ENCODE peak calls at places on chromosomes 7 and 10, in nine cellular contexts. One of them, this sample, is unnamed.

GRCh38 chr10:99560277-99561126 is 27.8 kb downstream of the NKX2-3 start:
- DNase-seq in A549: peak
- DNase-seq in fibroblast of lung: peak
- DNase-seq in fibroblast of villous mesenchyme: peak
- DNase-seq in PC-3: peak
- DNase-seq in heart left ventricle: peak
- DNase-seq in BJ: no peak
- DNase-seq in colonic mucosa: peak
- DNase-seq in HFF-Myc: peak
- DNase-seq in this sample: no peak

GRCh38 chr7:44333971-44334733 is 8.8 kb upstream of the CAMK2B start:
- DNase-seq in A549: no peak
- DNase-seq in fibroblast of lung: no peak
- DNase-seq in fibroblast of villous mesenchyme: peak
- DNase-seq in PC-3: no peak
- DNase-seq in heart left ventricle: no peak
- DNase-seq in BJ: no peak
- DNase-seq in colonic mucosa: no peak
- DNase-seq in HFF-Myc: no peak
- DNase-seq in this sample: no peak

GRCh38 chr10:78672898-78673297 is 395.9 kb upstream of the ZMIZ1 start:
- DNase-seq in A549: no peak
- DNase-seq in fibroblast of lung: peak
- DNase-seq in fibroblast of villous mesenchyme: no peak
- DNase-seq in PC-3: peak
- DNase-seq in heart left ventricle: no peak
- DNase-seq in BJ: no peak
- DNase-seq in colonic mucosa: no peak
- DNase-seq in HFF-Myc: no peak
- DNase-seq in this sample: no peak

GRCh38 chr7:116988363-116988989 is 35.2 kb downstream of the ST7 start:
- DNase-seq in A549: no peak
- DNase-seq in fibroblast of lung: no peak
- DNase-seq in fibroblast of villous mesenchyme: peak
- DNase-seq in PC-3: peak
- DNase-seq in heart left ventricle: no peak
- DNase-seq in BJ: no peak
- DNase-seq in colonic mucosa: no peak
- DNase-seq in HFF-Myc: no peak
- DNase-seq in this sample: no peak

GRCh38 chr10:121647401-121647800 is 49.2 kb upstream of the FGFR2 start:
- DNase-seq in A549: no peak
- DNase-seq in fibroblast of lung: no peak
- DNase-seq in fibroblast of villous mesenchyme: no peak
- DNase-seq in PC-3: no peak
- DNase-seq in heart left ventricle: no peak
- DNase-seq in BJ: no peak
- DNase-seq in colonic mucosa: no peak
- DNase-seq in HFF-Myc: no peak
- DNase-seq in this sample: no peak

GRCh38 chr7:99184468-99185225 is 23.3 kb downstream of the KPNA7 start:
- DNase-seq in A549: no peak
- DNase-seq in fibroblast of lung: no peak
- DNase-seq in fibroblast of villous mesenchyme: no peak
- DNase-seq in PC-3: no peak
- DNase-seq in heart left ventricle: no peak
- DNase-seq in BJ: no peak
- DNase-seq in colonic mucosa: no peak
- DNase-seq in HFF-Myc: no peak
- DNase-seq in this sample: no peak

GRCh38 chr7:125644113-125644512 is 714.5 kb upstream of the POT1 start:
- DNase-seq in A549: no peak
- DNase-seq in fibroblast of lung: peak
- DNase-seq in fibroblast of villous mesenchyme: no peak
- DNase-seq in PC-3: no peak
- DNase-seq in heart left ventricle: no peak
- DNase-seq in BJ: no peak
- DNase-seq in colonic mucosa: no peak
- DNase-seq in HFF-Myc: no peak
- DNase-seq in this sample: no peak

GRCh38 chr7:17965600-17965999 is 25.3 kb upstream of the SNX13 start:
- DNase-seq in A549: no peak
- DNase-seq in fibroblast of lung: peak
- DNase-seq in fibroblast of villous mesenchyme: peak
- DNase-seq in PC-3: peak
- DNase-seq in heart left ventricle: no peak
- DNase-seq in BJ: no peak
- DNase-seq in colonic mucosa: no peak
- DNase-seq in HFF-Myc: no peak
- DNase-seq in this sample: peak

GRCh38 chr10:89515031-89515841 is 20.2 kb downstream of the SLC16A12 start:
- DNase-seq in A549: no peak
- DNase-seq in fibroblast of lung: peak
- DNase-seq in fibroblast of villous mesenchyme: peak
- DNase-seq in PC-3: no peak
- DNase-seq in heart left ventricle: peak
- DNase-seq in BJ: peak
- DNase-seq in colonic mucosa: no peak
- DNase-seq in HFF-Myc: peak
- DNase-seq in this sample: peak

GRCh38 chr7:27901028-27901760 is 161.2 kb downstream of the TAX1BP1 start:
- DNase-seq in A549: no peak
- DNase-seq in fibroblast of lung: peak
- DNase-seq in fibroblast of villous mesenchyme: peak
- DNase-seq in PC-3: peak
- DNase-seq in heart left ventricle: no peak
- DNase-seq in BJ: no peak
- DNase-seq in colonic mucosa: no peak
- DNase-seq in HFF-Myc: no peak
- DNase-seq in this sample: peak

GRCh38 chr10:96830511-96831199 is 1.4 kb upstream of the LCOR start:
- DNase-seq in A549: peak
- DNase-seq in fibroblast of lung: peak
- DNase-seq in fibroblast of villous mesenchyme: peak
- DNase-seq in PC-3: peak
- DNase-seq in heart left ventricle: peak
- DNase-seq in BJ: no peak
- DNase-seq in colonic mucosa: peak
- DNase-seq in HFF-Myc: peak
- DNase-seq in this sample: no peak

GRCh38 chr10:124541076-124541903 is 79.7 kb downstream of the LHPP start:
- DNase-seq in A549: no peak
- DNase-seq in fibroblast of lung: no peak
- DNase-seq in fibroblast of villous mesenchyme: no peak
- DNase-seq in PC-3: no peak
- DNase-seq in heart left ventricle: no peak
- DNase-seq in BJ: no peak
- DNase-seq in colonic mucosa: no peak
- DNase-seq in HFF-Myc: no peak
- DNase-seq in this sample: no peak

GRCh38 chr7:91988213-91988612 is 47.6 kb downstream of the AKAP9 start:
- DNase-seq in A549: no peak
- DNase-seq in fibroblast of lung: no peak
- DNase-seq in fibroblast of villous mesenchyme: no peak
- DNase-seq in PC-3: no peak
- DNase-seq in heart left ventricle: no peak
- DNase-seq in BJ: no peak
- DNase-seq in colonic mucosa: no peak
- DNase-seq in HFF-Myc: no peak
- DNase-seq in this sample: no peak

GRCh38 chr7:91995391-91995790 is 54.7 kb downstream of the AKAP9 start:
- DNase-seq in A549: no peak
- DNase-seq in fibroblast of lung: no peak
- DNase-seq in fibroblast of villous mesenchyme: no peak
- DNase-seq in PC-3: no peak
- DNase-seq in heart left ventricle: no peak
- DNase-seq in BJ: no peak
- DNase-seq in colonic mucosa: no peak
- DNase-seq in HFF-Myc: no peak
- DNase-seq in this sample: no peak

GRCh38 chr7:91999631-92000571 is 59.2 kb downstream of the AKAP9 start:
- DNase-seq in A549: no peak
- DNase-seq in fibroblast of lung: no peak
- DNase-seq in fibroblast of villous mesenchyme: no peak
- DNase-seq in PC-3: no peak
- DNase-seq in heart left ventricle: no peak
- DNase-seq in BJ: no peak
- DNase-seq in colonic mucosa: no peak
- DNase-seq in HFF-Myc: no peak
- DNase-seq in this sample: no peak

DNA sequence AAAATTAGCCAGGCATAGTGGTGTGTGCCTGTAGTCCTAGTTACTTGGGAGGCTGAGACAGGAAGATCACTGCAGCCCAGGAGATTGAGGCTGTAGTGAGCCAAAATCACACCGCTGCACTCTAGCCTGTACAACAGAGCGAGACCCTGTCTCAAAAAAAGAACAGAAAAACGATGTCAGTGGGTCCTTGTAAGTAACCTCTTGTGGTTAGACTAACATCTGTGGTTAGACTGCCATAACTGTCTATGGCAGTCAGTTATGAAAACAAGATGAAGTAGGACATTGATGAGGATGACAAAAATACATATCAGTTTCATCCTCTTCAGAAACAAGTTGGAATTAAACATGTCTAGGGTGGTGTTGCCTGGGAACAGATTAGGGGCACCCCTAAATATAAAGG is 53.3 kb downstream of the AKAP9 start:
- DNase-seq in A549: no peak
- DNase-seq in fibroblast of lung: peak
- DNase-seq in fibroblast of villous mesenchyme: no peak
- DNase-seq in PC-3: no peak
- DNase-seq in heart left ventricle: no peak
- DNase-seq in BJ: no peak
- DNase-seq in colonic mucosa: no peak
- DNase-seq in HFF-Myc: no peak
- DNase-seq in this sample: no peak
- H3K4me3 ChIP-seq in A549: no peak
- H3K4me3 ChIP-seq in fibroblast of lung: no peak
- H3K4me3 ChIP-seq in fibroblast of villous mesenchyme: no peak
- H3K4me3 ChIP-seq in PC-3: no peak
- H3K4me3 ChIP-seq in heart left ventricle: no peak
- H3K4me3 ChIP-seq in BJ: no peak
- H3K4me3 ChIP-seq in colonic mucosa: no peak
- H3K4me3 ChIP-seq in HFF-Myc: no peak
- H3K4me3 ChIP-seq in this sample: no peak

GRCh38 chr7:16419859-16420258 is 1.5 kb downstream of the CRPPA start:
- DNase-seq in A549: no peak
- DNase-seq in fibroblast of lung: no peak
- DNase-seq in fibroblast of villous mesenchyme: no peak
- DNase-seq in PC-3: no peak
- DNase-seq in heart left ventricle: no peak
- DNase-seq in BJ: no peak
- DNase-seq in colonic mucosa: no peak
- DNase-seq in HFF-Myc: no peak
- DNase-seq in this sample: no peak
- H3K4me3 ChIP-seq in A549: peak
- H3K4me3 ChIP-seq in fibroblast of lung: no peak
- H3K4me3 ChIP-seq in fibroblast of villous mesenchyme: no peak
- H3K4me3 ChIP-seq in PC-3: peak
- H3K4me3 ChIP-seq in heart left ventricle: no peak
- H3K4me3 ChIP-seq in BJ: no peak
- H3K4me3 ChIP-seq in colonic mucosa: peak
- H3K4me3 ChIP-seq in HFF-Myc: no peak
- H3K4me3 ChIP-seq in this sample: peak

DNA sequence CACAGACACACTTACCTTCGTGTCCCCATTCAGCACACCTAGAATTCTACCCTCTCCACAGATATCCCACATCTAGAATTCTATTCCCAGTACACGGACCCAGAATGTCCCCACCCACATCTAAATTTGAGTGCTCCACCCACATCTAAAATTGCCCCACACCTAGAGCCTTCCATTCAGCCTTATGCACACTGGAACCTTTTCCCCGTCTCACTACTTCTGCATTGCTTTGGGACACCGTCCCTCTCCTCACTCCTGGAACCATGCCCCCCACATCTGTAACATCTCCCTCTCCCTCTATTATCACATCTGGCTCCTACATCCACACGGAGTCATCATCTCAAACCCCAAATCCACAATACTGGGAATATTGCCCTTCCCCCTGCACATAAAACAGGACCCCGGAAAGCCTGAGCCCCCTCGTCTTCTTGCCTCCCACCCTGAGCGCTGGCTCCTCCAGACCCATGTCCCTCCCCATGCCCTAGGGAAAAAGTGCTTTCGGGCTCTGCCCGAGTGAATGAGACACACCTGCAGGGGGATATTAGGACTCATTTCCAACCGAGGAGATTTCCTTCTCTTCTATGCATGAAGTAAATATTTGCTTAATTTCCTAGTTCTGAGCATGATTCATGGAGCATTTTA is 125.8 kb upstream of the UNC5B start:
- DNase-seq in A549: no peak
- DNase-seq in fibroblast of lung: no peak
- DNase-seq in fibroblast of villous mesenchyme: no peak
- DNase-seq in PC-3: peak
- DNase-seq in heart left ventricle: peak
- DNase-seq in BJ: no peak
- DNase-seq in colonic mucosa: peak
- DNase-seq in HFF-Myc: no peak
- DNase-seq in this sample: no peak
- H3K4me3 ChIP-seq in A549: no peak
- H3K4me3 ChIP-seq in fibroblast of lung: no peak
- H3K4me3 ChIP-seq in fibroblast of villous mesenchyme: no peak
- H3K4me3 ChIP-seq in PC-3: no peak
- H3K4me3 ChIP-seq in heart left ventricle: no peak
- H3K4me3 ChIP-seq in BJ: no peak
- H3K4me3 ChIP-seq in colonic mucosa: no peak
- H3K4me3 ChIP-seq in HFF-Myc: no peak
- H3K4me3 ChIP-seq in this sample: no peak

DNA sequence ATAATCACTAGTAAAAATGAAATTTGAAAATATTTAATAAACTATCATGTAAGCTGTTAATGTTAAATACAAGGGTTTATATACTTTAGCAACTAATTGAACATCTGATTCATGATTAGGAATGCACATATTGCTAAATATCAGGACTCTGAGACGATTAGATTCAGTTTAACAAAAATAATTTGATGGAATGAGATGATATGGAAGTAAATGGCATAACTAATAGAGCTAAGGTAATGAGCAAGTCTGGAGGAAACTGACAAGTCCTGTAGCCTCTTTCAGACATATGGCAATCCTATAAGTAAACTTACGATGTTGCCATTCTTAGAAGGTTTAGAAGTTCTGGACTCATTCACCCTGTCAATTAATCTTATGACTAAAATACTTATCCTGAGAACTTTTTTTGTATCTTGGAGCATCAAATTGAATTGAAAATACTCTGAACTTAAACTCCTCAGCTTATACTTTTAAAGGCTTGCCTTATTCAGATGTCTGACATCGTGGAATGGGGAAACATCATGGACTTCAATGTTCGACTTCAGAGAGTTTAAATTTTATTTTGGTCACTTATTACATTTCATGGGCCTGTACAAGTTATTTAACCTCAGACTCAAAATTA is 294.9 kb upstream of the DGKB start:
- DNase-seq in A549: no peak
- DNase-seq in fibroblast of lung: peak
- DNase-seq in fibroblast of villous mesenchyme: no peak
- DNase-seq in PC-3: no peak
- DNase-seq in heart left ventricle: no peak
- DNase-seq in BJ: no peak
- DNase-seq in colonic mucosa: no peak
- DNase-seq in HFF-Myc: no peak
- DNase-seq in this sample: no peak
- H3K4me3 ChIP-seq in A549: no peak
- H3K4me3 ChIP-seq in fibroblast of lung: no peak
- H3K4me3 ChIP-seq in fibroblast of villous mesenchyme: no peak
- H3K4me3 ChIP-seq in PC-3: no peak
- H3K4me3 ChIP-seq in heart left ventricle: no peak
- H3K4me3 ChIP-seq in BJ: no peak
- H3K4me3 ChIP-seq in colonic mucosa: no peak
- H3K4me3 ChIP-seq in HFF-Myc: no peak
- H3K4me3 ChIP-seq in this sample: no peak